ENCODE peak calls at places on chromosomes 5 and 9, in nine cellular contexts. S is A673; M is SK-N-SH; N is kidney epithelial cell; C is Calu3; G is lower leg skin; X is activated CD8-positive, alpha-beta T cell treated with anti-CD3 and anti-CD28 coated beads for 36 hours; T is sigmoid colon; P is cardiac fibroblast. L is an unnamed sample.

GRCh38 chr9:38451162-38451561 is 26.9 kb upstream of the IGFBPL1 start:
- DNase-seq in M (no peak), S (no peak), P (no peak), G (no peak), N (no peak), T (no peak), X (no peak), C (no peak), L (no peak)

GRCh38 chr5:33994845-33995244 is 10.4 kb upstream of the SLC45A2 start:
- DNase-seq in M (no peak), S (no peak), N (no peak), P (peak; percentile 46), X (peak; percentile 22), G (no peak), C (no peak), T (no peak), L (no peak)

GRCh38 chr5:65508978-65509377 is 27.3 kb upstream of the ADAMTS6 start:
- DNase-seq in P (no peak), G (no peak), T (no peak), S (no peak), X (no peak), C (no peak), M (no peak), N (no peak), L (no peak)

GRCh38 chr5:109921735-109922395 is 232.1 kb downstream of the MAN2A1 start:
- DNase-seq in X (peak; percentile 67), M (no peak), C (no peak), G (no peak), T (no peak), P (peak; percentile 26), S (no peak), N (no peak), L (no peak)

GRCh38 chr9:98191615-98192502 is 578 bp downstream of the CORO2A start:
- DNase-seq in X (peak; percentile 64), M (peak; percentile 77), T (no peak), S (peak; percentile 19), C (peak; percentile 35), G (peak; percentile 30), P (no peak), N (no peak), L (peak; percentile 45)

GRCh38 chr5:137891849-137892248 is 2.6 kb downstream of the PKD2L2 start:
- DNase-seq in G (no peak), M (no peak), X (peak; percentile 35), T (no peak), P (no peak), N (no peak), S (no peak), C (peak; percentile 13), L (no peak)

GRCh38 chr9:124764774-124765438 is 6.2 kb downstream of the NR6A1 start:
- DNase-seq in N (no peak), X (no peak), M (no peak), C (no peak), G (no peak), T (no peak), S (peak; percentile 59), P (peak; percentile 41), L (no peak)

GRCh38 chr5:142432961-142433360 is 108.1 kb upstream of the SPRY4 start:
- DNase-seq in P (no peak), S (no peak), T (no peak), G (no peak), N (no peak), C (peak; percentile 11), M (no peak), X (peak; percentile 74), L (no peak)

GRCh38 chr5:34698109-34698419 is 41.9 kb downstream of the RAI14 start:
- DNase-seq in N (no peak), S (no peak), P (no peak), G (no peak), T (no peak), M (no peak), C (no peak), X (no peak), L (no peak)

GRCh38 chr9:28134577-28134976 is 561.3 kb upstream of the C9orf72 start:
- DNase-seq in P (no peak), C (no peak), N (no peak), S (peak; percentile 22), X (no peak), T (no peak), M (no peak), G (no peak), L (no peak)

DNA sequence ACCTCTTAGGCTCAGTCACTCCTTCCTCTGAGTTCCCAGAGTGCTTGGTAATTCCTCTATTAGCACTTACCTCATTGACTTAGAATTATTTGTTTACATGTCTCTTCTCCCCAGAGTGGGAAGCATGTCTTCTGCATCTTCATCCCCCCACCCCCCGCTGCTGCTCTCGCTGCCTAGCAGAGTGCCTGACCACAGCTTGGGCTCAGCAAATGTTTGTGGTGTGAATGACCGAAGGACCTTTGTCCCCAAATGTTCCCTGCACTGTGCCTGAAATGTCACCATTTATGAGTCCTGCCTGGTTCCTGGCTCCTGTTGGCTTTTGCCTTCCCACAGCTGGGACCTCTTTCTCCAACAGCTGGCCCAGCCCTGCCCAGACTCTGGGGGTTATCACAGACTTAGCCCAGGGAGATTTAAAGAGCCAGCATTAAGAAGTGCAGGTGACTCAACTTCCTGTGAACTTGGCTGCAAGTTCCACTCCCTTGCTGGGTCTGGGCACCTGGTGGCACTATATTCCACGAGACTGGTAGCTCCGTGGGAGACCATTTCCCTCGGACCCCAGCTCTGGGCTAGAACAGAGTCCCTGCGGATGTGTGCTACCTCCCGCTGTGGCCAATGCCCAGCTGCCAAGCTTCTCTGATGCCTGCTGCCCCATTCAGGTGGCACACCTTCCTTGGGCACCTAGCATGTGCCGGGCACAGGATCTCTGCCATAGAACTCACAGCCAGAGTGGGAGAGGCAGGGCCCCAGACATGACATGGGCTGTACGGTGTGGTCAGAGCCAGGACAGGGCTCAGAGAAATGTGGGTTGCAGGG is 1.8 kb upstream of the HMCN2 start:
- DNase-seq in P (peak; percentile 8), S (no peak), M (peak; percentile 46), X (peak; percentile 8), T (peak; percentile 63), G (no peak), N (peak; percentile 19), C (no peak), L (no peak)
- TF ChIP-seq CTCF in P (no peak), S (no peak), M (no peak), X (no peak), T (no peak), G (no peak), N (peak; percentile 30), C (no peak), L (no peak)

DNA sequence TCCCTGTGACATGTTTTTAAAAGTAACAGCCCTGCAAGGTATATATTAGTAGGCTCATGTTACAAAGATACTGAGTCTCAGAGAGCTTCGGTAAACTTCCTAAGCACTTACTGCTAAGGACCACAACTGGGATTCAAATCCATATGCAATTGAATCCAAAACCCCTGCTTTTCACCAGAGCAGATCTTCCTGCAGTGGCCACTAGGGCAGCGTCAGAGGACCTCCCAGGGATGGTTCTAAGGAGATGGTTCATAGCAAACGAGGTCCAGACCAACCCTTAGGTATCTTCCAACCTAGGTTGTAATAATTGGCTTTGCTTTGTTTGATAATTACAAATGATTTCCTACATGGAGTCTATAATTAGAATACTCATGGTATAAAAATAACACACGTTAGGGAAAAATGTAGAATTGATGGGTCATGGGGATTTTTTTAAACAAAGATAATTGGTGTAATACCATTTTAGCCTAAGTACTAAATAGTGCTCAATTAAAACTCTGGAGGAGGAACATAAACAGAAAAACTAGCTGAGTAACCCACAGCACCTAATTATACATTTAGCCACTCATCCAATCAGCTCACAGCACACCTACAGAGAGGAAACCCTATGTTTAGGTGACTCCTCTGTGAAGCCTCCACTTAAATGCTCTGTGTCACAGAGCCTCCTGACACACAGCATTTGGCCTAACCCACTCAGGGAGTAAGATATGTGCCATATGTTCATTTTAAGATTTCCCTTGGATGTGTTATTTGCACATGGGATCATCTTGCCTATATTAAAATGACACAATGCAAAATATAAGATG is 10.0 kb upstream of the CAST start:
- DNase-seq in N (no peak), P (no peak), T (no peak), S (peak; percentile 28), X (peak; percentile 19), C (peak; percentile 55), M (peak; percentile 11), G (no peak), L (no peak)
- TF ChIP-seq CTCF in N (peak; percentile 35), P (peak; percentile 49), T (no peak), S (peak; percentile 50), X (peak; percentile 31), C (peak; percentile 50), M (peak; percentile 48), G (no peak), L (no peak)

DNA sequence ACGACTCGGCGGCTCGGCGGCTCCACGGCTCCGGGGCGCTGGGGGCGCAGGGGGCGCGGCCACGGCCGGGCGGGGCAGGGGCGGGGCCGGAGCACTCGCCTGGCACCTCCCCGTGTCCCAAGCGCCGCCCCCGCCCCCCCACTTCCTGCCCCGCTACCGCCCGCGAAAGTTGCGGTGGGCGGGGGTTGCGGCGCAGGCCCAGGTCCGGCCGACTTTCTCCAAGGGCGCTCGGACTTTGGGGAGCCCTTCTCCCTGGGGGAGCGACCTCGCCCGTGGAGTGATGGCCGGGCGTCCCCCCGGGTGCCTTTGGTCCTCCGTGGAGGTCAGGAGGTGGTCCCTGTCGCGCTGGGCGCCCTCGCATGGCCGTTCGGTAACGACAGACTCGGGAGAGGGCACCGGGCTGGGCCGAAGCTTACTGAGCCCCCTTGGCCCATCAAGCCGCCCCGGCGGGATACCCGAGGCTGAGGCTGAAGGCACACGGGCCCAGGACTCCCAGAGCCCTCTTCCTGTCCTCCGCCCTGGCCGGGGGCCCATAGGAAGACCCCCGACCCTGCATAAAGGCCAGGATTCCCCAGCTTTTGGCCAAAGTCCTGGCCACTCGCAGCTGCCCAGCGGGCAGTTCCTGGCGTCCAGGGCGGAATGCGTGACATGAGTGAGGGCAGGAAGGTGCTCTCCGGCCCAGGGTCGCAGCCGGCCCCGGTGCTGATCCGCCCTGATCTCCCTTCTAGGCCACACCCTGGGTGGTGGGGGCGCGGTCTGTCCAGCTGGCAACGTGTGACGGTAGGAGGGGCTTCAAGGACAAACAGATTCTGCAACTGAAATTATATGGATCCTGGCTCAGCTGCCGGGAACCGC is 883 bp upstream of the VAV2 start:
- DNase-seq in C (peak; percentile 76), G (peak; percentile 88), S (peak; percentile 83), M (peak; percentile 94), T (peak; percentile 96), X (peak; percentile 80), N (peak; percentile 47), P (peak; percentile 90), L (peak; percentile 73)
- TF ChIP-seq CTCF in C (peak; percentile 24), G (no peak), S (peak; percentile 61), M (peak; percentile 63), T (peak; percentile 14), X (peak; percentile 30), N (peak; percentile 52), P (peak; percentile 40), L (no peak)

GRCh38 chr5:104952876-104953275 is 1390.3 kb upstream of the NUDT12 start:
- DNase-seq in N (no peak), T (no peak), G (no peak), M (no peak), X (no peak), C (no peak), P (no peak), S (no peak), L (no peak)

GRCh38 chr5:104941030-104941645 is 1378.5 kb upstream of the NUDT12 start:
- DNase-seq in C (no peak), X (no peak), T (no peak), N (no peak), M (no peak), G (no peak), P (no peak), S (no peak), L (no peak)

GRCh38 chr5:104951829-104952228 is 1389.2 kb upstream of the NUDT12 start:
- DNase-seq in G (no peak), S (no peak), M (no peak), P (no peak), T (no peak), C (no peak), X (no peak), N (no peak), L (no peak)

GRCh38 chr5:104942735-104943134 is 1380.1 kb upstream of the NUDT12 start:
- DNase-seq in S (peak; percentile 34), M (no peak), P (no peak), N (no peak), C (no peak), T (no peak), G (no peak), X (no peak), L (no peak)

GRCh38 chr5:104947061-104947460 is 1384.5 kb upstream of the NUDT12 start:
- DNase-seq in N (no peak), C (no peak), S (no peak), M (no peak), G (no peak), P (no peak), X (no peak), T (no peak), L (no peak)
- TF ChIP-seq CTCF in N (no peak), C (no peak), S (no peak), M (no peak), G (no peak), P (no peak), X (no peak), T (no peak), L (no peak)